ENCODE peak calls at places on chromosome 5, in six cellular contexts. One of them, this sample, is unnamed.

GRCh38 chr5:61732376-61732775 is 400.3 kb downstream of the ZSWIM6 start:
- DNase-seq in breast epithelium: no peak
- DNase-seq in GM23248: no peak
- DNase-seq in ELR: no peak
- DNase-seq in tibial artery: no peak
- DNase-seq in HTR-8/SVneo: no peak
- DNase-seq in this sample: no peak

GRCh38 chr5:119996128-119996527 is 366.8 kb downstream of the FAM170A start:
- DNase-seq in breast epithelium: no peak
- DNase-seq in GM23248: no peak
- DNase-seq in ELR: no peak
- DNase-seq in tibial artery: no peak
- DNase-seq in HTR-8/SVneo: peak
- DNase-seq in this sample: no peak

GRCh38 chr5:55429707-55430253 is 105.0 kb downstream of the PLPP1 start:
- DNase-seq in breast epithelium: no peak
- DNase-seq in GM23248: no peak
- DNase-seq in ELR: no peak
- DNase-seq in tibial artery: no peak
- DNase-seq in HTR-8/SVneo: no peak
- DNase-seq in this sample: no peak

GRCh38 chr5:113166285-113166684 is 189.7 kb downstream of the DCP2 start:
- DNase-seq in breast epithelium: no peak
- DNase-seq in GM23248: peak
- DNase-seq in ELR: peak
- DNase-seq in tibial artery: no peak
- DNase-seq in HTR-8/SVneo: no peak
- DNase-seq in this sample: peak

GRCh38 chr5:53399921-53400697 is 80.3 kb upstream of the FST start:
- DNase-seq in breast epithelium: no peak
- DNase-seq in GM23248: peak
- DNase-seq in ELR: no peak
- DNase-seq in tibial artery: no peak
- DNase-seq in HTR-8/SVneo: no peak
- DNase-seq in this sample: no peak

GRCh38 chr5:133343196-133343595 is 269.1 kb downstream of the FSTL4 start:
- DNase-seq in breast epithelium: peak
- DNase-seq in GM23248: no peak
- DNase-seq in ELR: no peak
- DNase-seq in tibial artery: no peak
- DNase-seq in HTR-8/SVneo: no peak
- DNase-seq in this sample: no peak

GRCh38 chr5:14153932-14154646 is 10.9 kb downstream of the TRIO start:
- DNase-seq in breast epithelium: peak
- DNase-seq in GM23248: peak
- DNase-seq in ELR: peak
- DNase-seq in tibial artery: peak
- DNase-seq in HTR-8/SVneo: peak
- DNase-seq in this sample: peak

GRCh38 chr5:4362411-4362810 is 766.8 kb downstream of the IRX1 start:
- DNase-seq in breast epithelium: no peak
- DNase-seq in GM23248: no peak
- DNase-seq in ELR: no peak
- DNase-seq in tibial artery: no peak
- DNase-seq in HTR-8/SVneo: no peak
- DNase-seq in this sample: no peak

GRCh38 chr5:55865831-55866230 is 14.7 kb downstream of the IL31RA start:
- DNase-seq in breast epithelium: no peak
- DNase-seq in GM23248: peak
- DNase-seq in ELR: peak
- DNase-seq in tibial artery: no peak
- DNase-seq in HTR-8/SVneo: no peak
- DNase-seq in this sample: no peak

GRCh38 chr5:151483176-151483575 is 35.8 kb downstream of the SLC36A1 start:
- DNase-seq in breast epithelium: no peak
- DNase-seq in GM23248: peak
- DNase-seq in ELR: no peak
- DNase-seq in tibial artery: peak
- DNase-seq in HTR-8/SVneo: no peak
- DNase-seq in this sample: no peak

GRCh38 chr5:43171926-43172325 is 20.1 kb upstream of the NIM1K start:
- DNase-seq in breast epithelium: no peak
- DNase-seq in GM23248: peak
- DNase-seq in ELR: peak
- DNase-seq in tibial artery: no peak
- DNase-seq in HTR-8/SVneo: no peak
- DNase-seq in this sample: no peak

GRCh38 chr5:170467000-170467707 is 36.7 kb upstream of the KCNIP1 start:
- DNase-seq in breast epithelium: no peak
- DNase-seq in GM23248: peak
- DNase-seq in ELR: peak
- DNase-seq in tibial artery: no peak
- DNase-seq in HTR-8/SVneo: peak
- DNase-seq in this sample: peak

GRCh38 chr5:141402553-141403328 is at the start of gene PCDHGA9:
- DNase-seq in breast epithelium: no peak
- DNase-seq in GM23248: peak
- DNase-seq in ELR: peak
- DNase-seq in tibial artery: no peak
- DNase-seq in HTR-8/SVneo: no peak
- DNase-seq in this sample: no peak

GRCh38 chr5:54769072-54769471 is 216.3 kb downstream of the ESM1 start:
- DNase-seq in breast epithelium: no peak
- DNase-seq in GM23248: no peak
- DNase-seq in ELR: no peak
- DNase-seq in tibial artery: no peak
- DNase-seq in HTR-8/SVneo: no peak
- DNase-seq in this sample: no peak

GRCh38 chr5:155799308-155799707 is 527.7 kb upstream of the SGCD start:
- DNase-seq in breast epithelium: no peak
- DNase-seq in GM23248: no peak
- DNase-seq in ELR: no peak
- DNase-seq in tibial artery: no peak
- DNase-seq in HTR-8/SVneo: no peak
- DNase-seq in this sample: no peak

GRCh38 chr5:83551826-83552225 is 80.3 kb downstream of the VCAN start:
- DNase-seq in breast epithelium: no peak
- DNase-seq in GM23248: peak
- DNase-seq in ELR: peak
- DNase-seq in tibial artery: no peak
- DNase-seq in HTR-8/SVneo: no peak
- DNase-seq in this sample: no peak

GRCh38 chr5:102763734-102764133 is 8.6 kb downstream of the PAM start:
- DNase-seq in breast epithelium: no peak
- DNase-seq in GM23248: no peak
- DNase-seq in ELR: no peak
- DNase-seq in tibial artery: no peak
- DNase-seq in HTR-8/SVneo: no peak
- DNase-seq in this sample: no peak

GRCh38 chr5:127299678-127300077 is 9.1 kb downstream of the MEGF10 start:
- DNase-seq in breast epithelium: no peak
- DNase-seq in GM23248: peak
- DNase-seq in ELR: peak
- DNase-seq in tibial artery: no peak
- DNase-seq in HTR-8/SVneo: no peak
- DNase-seq in this sample: no peak

GRCh38 chr5:56026863-56027300 is 32.1 kb upstream of the IL6ST start:
- DNase-seq in breast epithelium: no peak
- DNase-seq in GM23248: peak
- DNase-seq in ELR: peak
- DNase-seq in tibial artery: no peak
- DNase-seq in HTR-8/SVneo: peak
- DNase-seq in this sample: peak

GRCh38 chr5:172733179-172733973 is 37.6 kb downstream of the DUSP1 start:
- DNase-seq in breast epithelium: peak
- DNase-seq in GM23248: peak
- DNase-seq in ELR: peak
- DNase-seq in tibial artery: peak
- DNase-seq in HTR-8/SVneo: peak
- DNase-seq in this sample: peak

GRCh38 chr5:173884402-173885053 is 3.6 kb upstream of the CPEB4 start:
- DNase-seq in breast epithelium: no peak
- DNase-seq in GM23248: no peak
- DNase-seq in ELR: no peak
- DNase-seq in tibial artery: no peak
- DNase-seq in HTR-8/SVneo: no peak
- DNase-seq in this sample: no peak

GRCh38 chr5:67400752-67401151 is 204.2 kb upstream of the CD180 start:
- DNase-seq in breast epithelium: no peak
- DNase-seq in GM23248: no peak
- DNase-seq in ELR: no peak
- DNase-seq in tibial artery: no peak
- DNase-seq in HTR-8/SVneo: no peak
- DNase-seq in this sample: no peak

GRCh38 chr5:134464988-134465855 is 53.5 kb upstream of the CDKN2AIPNL start:
- DNase-seq in breast epithelium: no peak
- DNase-seq in GM23248: no peak
- DNase-seq in ELR: no peak
- DNase-seq in tibial artery: no peak
- DNase-seq in HTR-8/SVneo: no peak
- DNase-seq in this sample: no peak

GRCh38 chr5:84237126-84237525 is 147.6 kb downstream of the EDIL3 start:
- DNase-seq in breast epithelium: no peak
- DNase-seq in GM23248: no peak
- DNase-seq in ELR: no peak
- DNase-seq in tibial artery: no peak
- DNase-seq in HTR-8/SVneo: no peak
- DNase-seq in this sample: no peak

GRCh38 chr5:31270396-31270795 is 76.9 kb downstream of the CDH6 start:
- DNase-seq in breast epithelium: no peak
- DNase-seq in GM23248: peak
- DNase-seq in ELR: peak
- DNase-seq in tibial artery: no peak
- DNase-seq in HTR-8/SVneo: peak
- DNase-seq in this sample: no peak

GRCh38 chr5:4571248-4571950 is 568.7 kb upstream of the ADAMTS16 start:
- DNase-seq in breast epithelium: no peak
- DNase-seq in GM23248: no peak
- DNase-seq in ELR: no peak
- DNase-seq in tibial artery: no peak
- DNase-seq in HTR-8/SVneo: no peak
- DNase-seq in this sample: no peak

GRCh38 chr5:123150089-123150488 is 61.0 kb downstream of the PRDM6 start:
- DNase-seq in breast epithelium: no peak
- DNase-seq in GM23248: no peak
- DNase-seq in ELR: no peak
- DNase-seq in tibial artery: no peak
- DNase-seq in HTR-8/SVneo: no peak
- DNase-seq in this sample: no peak

GRCh38 chr5:115460476-115460875 is 84.1 kb downstream of the FEM1C start:
- DNase-seq in breast epithelium: no peak
- DNase-seq in GM23248: peak
- DNase-seq in ELR: peak
- DNase-seq in tibial artery: no peak
- DNase-seq in HTR-8/SVneo: peak
- DNase-seq in this sample: peak

GRCh38 chr5:122312670-122312988 is 592 bp downstream of the SNCAIP start:
- DNase-seq in breast epithelium: no peak
- DNase-seq in GM23248: peak
- DNase-seq in ELR: no peak
- DNase-seq in tibial artery: peak
- DNase-seq in HTR-8/SVneo: no peak
- DNase-seq in this sample: peak

GRCh38 chr5:56233230-56233629 is at the start of gene ANKRD55:
- DNase-seq in breast epithelium: no peak
- DNase-seq in GM23248: no peak
- DNase-seq in ELR: no peak
- DNase-seq in tibial artery: no peak
- DNase-seq in HTR-8/SVneo: no peak
- DNase-seq in this sample: no peak

GRCh38 chr5:15664961-15665360 is 165.0 kb downstream of the FBXL7 start:
- DNase-seq in breast epithelium: no peak
- DNase-seq in GM23248: peak
- DNase-seq in ELR: peak
- DNase-seq in tibial artery: no peak
- DNase-seq in HTR-8/SVneo: no peak
- DNase-seq in this sample: no peak

GRCh38 chr5:159252195-159252594 is 10.9 kb upstream of the UBLCP1 start:
- DNase-seq in breast epithelium: no peak
- DNase-seq in GM23248: no peak
- DNase-seq in ELR: no peak
- DNase-seq in tibial artery: no peak
- DNase-seq in HTR-8/SVneo: no peak
- DNase-seq in this sample: no peak

GRCh38 chr5:54309751-54310432 is 481 bp downstream of the ARL15 start:
- DNase-seq in breast epithelium: no peak
- DNase-seq in GM23248: peak
- DNase-seq in ELR: peak
- DNase-seq in tibial artery: no peak
- DNase-seq in HTR-8/SVneo: peak
- DNase-seq in this sample: peak

GRCh38 chr5:173045481-173045880 is 10.7 kb upstream of the CREBRF start:
- DNase-seq in breast epithelium: no peak
- DNase-seq in GM23248: no peak
- DNase-seq in ELR: no peak
- DNase-seq in tibial artery: no peak
- DNase-seq in HTR-8/SVneo: no peak
- DNase-seq in this sample: no peak

GRCh38 chr5:139294372-139295165 is 1.0 kb downstream of the MATR3 start:
- DNase-seq in breast epithelium: peak
- DNase-seq in GM23248: peak
- DNase-seq in ELR: peak
- DNase-seq in tibial artery: peak
- DNase-seq in HTR-8/SVneo: peak
- DNase-seq in this sample: peak

GRCh38 chr5:149551227-149552037 is at the start of gene CSNK1A1:
- DNase-seq in breast epithelium: peak
- DNase-seq in GM23248: peak
- DNase-seq in ELR: peak
- DNase-seq in tibial artery: peak
- DNase-seq in HTR-8/SVneo: peak
- DNase-seq in this sample: peak

This sample was measured in Daoy.